ENCODE peak calls at places on chromosomes 3 and 15, in ten cellular contexts. One of them, this sample, is unnamed.

GRCh38 chr15:43134157-43134637 is 811 bp downstream of the TMEM62 start:
- DNase-seq in AG04449: no peak
- DNase-seq in effector memory CD4-positive, alpha-beta T cell: no peak
- DNase-seq in CD4-positive, CD25-positive, alpha-beta regulatory T cell: no peak
- DNase-seq in heart left ventricle: no peak
- DNase-seq in NB4: no peak
- DNase-seq in IMR-90: no peak
- DNase-seq in kidney: no peak
- DNase-seq in right cardiac atrium: no peak
- DNase-seq in fibroblast of pulmonary artery: no peak
- DNase-seq in this sample: no peak

GRCh38 chr15:51077565-51078153 is 17.0 kb downstream of the TNFAIP8L3 start:
- DNase-seq in IMR-90: no peak
- DNase-seq in effector memory CD4-positive, alpha-beta T cell: no peak
- DNase-seq in kidney: peak
- DNase-seq in NB4: peak
- DNase-seq in AG04449: no peak
- DNase-seq in heart left ventricle: peak
- DNase-seq in fibroblast of pulmonary artery: peak
- DNase-seq in right cardiac atrium: peak
- DNase-seq in CD4-positive, CD25-positive, alpha-beta regulatory T cell: peak
- DNase-seq in this sample: no peak

GRCh38 chr3:4067893-4068292 is 235.3 kb upstream of the SETMAR start:
- DNase-seq in IMR-90: no peak
- DNase-seq in NB4: no peak
- DNase-seq in kidney: no peak
- DNase-seq in fibroblast of pulmonary artery: no peak
- DNase-seq in right cardiac atrium: no peak
- DNase-seq in effector memory CD4-positive, alpha-beta T cell: no peak
- DNase-seq in AG04449: no peak
- DNase-seq in heart left ventricle: no peak
- DNase-seq in CD4-positive, CD25-positive, alpha-beta regulatory T cell: no peak
- DNase-seq in this sample: no peak

GRCh38 chr15:35737521-35737920 is 191.6 kb upstream of the DPH6 start:
- DNase-seq in AG04449: no peak
- DNase-seq in right cardiac atrium: no peak
- DNase-seq in heart left ventricle: no peak
- DNase-seq in CD4-positive, CD25-positive, alpha-beta regulatory T cell: no peak
- DNase-seq in effector memory CD4-positive, alpha-beta T cell: no peak
- DNase-seq in IMR-90: peak
- DNase-seq in fibroblast of pulmonary artery: peak
- DNase-seq in NB4: no peak
- DNase-seq in kidney: no peak
- DNase-seq in this sample: no peak

GRCh38 chr3:46670000-46670890 is 23.2 kb downstream of the ALS2CL start:
- DNase-seq in IMR-90: no peak
- DNase-seq in heart left ventricle: peak
- DNase-seq in right cardiac atrium: no peak
- DNase-seq in AG04449: no peak
- DNase-seq in NB4: no peak
- DNase-seq in effector memory CD4-positive, alpha-beta T cell: no peak
- DNase-seq in fibroblast of pulmonary artery: no peak
- DNase-seq in kidney: peak
- DNase-seq in CD4-positive, CD25-positive, alpha-beta regulatory T cell: no peak
- DNase-seq in this sample: no peak

GRCh38 chr3:13420051-13420816 is at the start of gene NUP210:
- DNase-seq in heart left ventricle: no peak
- DNase-seq in fibroblast of pulmonary artery: no peak
- DNase-seq in kidney: peak
- DNase-seq in effector memory CD4-positive, alpha-beta T cell: peak
- DNase-seq in CD4-positive, CD25-positive, alpha-beta regulatory T cell: no peak
- DNase-seq in right cardiac atrium: no peak
- DNase-seq in NB4: peak
- DNase-seq in IMR-90: no peak
- DNase-seq in AG04449: no peak
- DNase-seq in this sample: no peak

GRCh38 chr3:71564361-71564760 is 19.2 kb downstream of the FOXP1 start:
- DNase-seq in AG04449: no peak
- DNase-seq in kidney: no peak
- DNase-seq in IMR-90: no peak
- DNase-seq in effector memory CD4-positive, alpha-beta T cell: no peak
- DNase-seq in right cardiac atrium: no peak
- DNase-seq in CD4-positive, CD25-positive, alpha-beta regulatory T cell: no peak
- DNase-seq in fibroblast of pulmonary artery: no peak
- DNase-seq in NB4: no peak
- DNase-seq in heart left ventricle: no peak
- DNase-seq in this sample: no peak

GRCh38 chr3:114506622-114507300 is 212.9 kb downstream of the TIGIT start:
- DNase-seq in heart left ventricle: no peak
- DNase-seq in fibroblast of pulmonary artery: peak
- DNase-seq in effector memory CD4-positive, alpha-beta T cell: no peak
- DNase-seq in CD4-positive, CD25-positive, alpha-beta regulatory T cell: no peak
- DNase-seq in right cardiac atrium: no peak
- DNase-seq in AG04449: no peak
- DNase-seq in NB4: no peak
- DNase-seq in IMR-90: peak
- DNase-seq in kidney: no peak
- DNase-seq in this sample: no peak

GRCh38 chr3:72761410-72761809 is 86.8 kb downstream of the SHQ1 start:
- DNase-seq in CD4-positive, CD25-positive, alpha-beta regulatory T cell: no peak
- DNase-seq in IMR-90: no peak
- DNase-seq in heart left ventricle: no peak
- DNase-seq in AG04449: no peak
- DNase-seq in kidney: no peak
- DNase-seq in right cardiac atrium: no peak
- DNase-seq in fibroblast of pulmonary artery: no peak
- DNase-seq in NB4: no peak
- DNase-seq in effector memory CD4-positive, alpha-beta T cell: no peak
- DNase-seq in this sample: no peak

GRCh38 chr15:63494406-63494805 is 10.0 kb upstream of the USP3 start:
- DNase-seq in IMR-90: no peak
- DNase-seq in CD4-positive, CD25-positive, alpha-beta regulatory T cell: no peak
- DNase-seq in kidney: no peak
- DNase-seq in NB4: no peak
- DNase-seq in AG04449: no peak
- DNase-seq in fibroblast of pulmonary artery: no peak
- DNase-seq in effector memory CD4-positive, alpha-beta T cell: peak
- DNase-seq in right cardiac atrium: no peak
- DNase-seq in heart left ventricle: no peak
- DNase-seq in this sample: no peak

DNA sequence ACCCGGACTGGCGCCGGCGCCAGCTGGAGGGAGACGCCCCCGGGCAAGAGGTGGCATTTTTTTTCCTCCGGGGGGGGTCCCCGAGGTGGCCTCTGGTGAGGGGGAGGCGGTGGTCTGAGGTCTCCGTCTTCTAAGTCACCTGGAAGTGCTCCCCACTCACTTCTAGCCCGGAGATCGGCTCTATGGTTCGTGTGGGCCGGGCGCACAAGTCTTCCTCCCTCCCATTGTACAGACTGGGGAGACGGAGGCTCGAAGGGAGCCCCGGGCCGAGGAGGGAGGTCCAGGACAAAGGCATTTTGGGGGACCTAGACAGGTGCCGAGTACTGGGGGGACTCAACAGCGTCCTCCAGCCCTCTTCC is 4.4 kb downstream of the GATA2 start:
- DNase-seq in CD4-positive, CD25-positive, alpha-beta regulatory T cell: no peak
- DNase-seq in kidney: no peak
- DNase-seq in fibroblast of pulmonary artery: no peak
- DNase-seq in NB4: no peak
- DNase-seq in right cardiac atrium: no peak
- DNase-seq in IMR-90: no peak
- DNase-seq in heart left ventricle: no peak
- DNase-seq in AG04449: no peak
- DNase-seq in effector memory CD4-positive, alpha-beta T cell: no peak
- DNase-seq in this sample: no peak
- H3K4me3 ChIP-seq in CD4-positive, CD25-positive, alpha-beta regulatory T cell: no peak
- H3K4me3 ChIP-seq in kidney: peak
- H3K4me3 ChIP-seq in fibroblast of pulmonary artery: peak
- H3K4me3 ChIP-seq in NB4: no peak
- H3K4me3 ChIP-seq in right cardiac atrium: peak
- H3K4me3 ChIP-seq in IMR-90: no peak
- H3K4me3 ChIP-seq in heart left ventricle: peak
- H3K4me3 ChIP-seq in AG04449: peak
- H3K4me3 ChIP-seq in effector memory CD4-positive, alpha-beta T cell: peak
- H3K4me3 ChIP-seq in this sample: no peak

GRCh38 chr15:70854669-70854976 is 666 bp upstream of the LARP6 start:
- DNase-seq in IMR-90: peak
- DNase-seq in CD4-positive, CD25-positive, alpha-beta regulatory T cell: no peak
- DNase-seq in fibroblast of pulmonary artery: peak
- DNase-seq in right cardiac atrium: no peak
- DNase-seq in AG04449: no peak
- DNase-seq in kidney: no peak
- DNase-seq in heart left ventricle: no peak
- DNase-seq in NB4: no peak
- DNase-seq in effector memory CD4-positive, alpha-beta T cell: no peak
- DNase-seq in this sample: no peak

GRCh38 chr15:70851889-70852288 is 2.1 kb downstream of the LARP6 start:
- DNase-seq in kidney: no peak
- DNase-seq in AG04449: no peak
- DNase-seq in right cardiac atrium: no peak
- DNase-seq in heart left ventricle: no peak
- DNase-seq in effector memory CD4-positive, alpha-beta T cell: no peak
- DNase-seq in IMR-90: no peak
- DNase-seq in NB4: no peak
- DNase-seq in fibroblast of pulmonary artery: no peak
- DNase-seq in CD4-positive, CD25-positive, alpha-beta regulatory T cell: no peak
- DNase-seq in this sample: no peak

GRCh38 chr15:70852501-70853269 is 1.3 kb downstream of the LARP6 start:
- DNase-seq in effector memory CD4-positive, alpha-beta T cell: no peak
- DNase-seq in heart left ventricle: peak
- DNase-seq in NB4: no peak
- DNase-seq in kidney: no peak
- DNase-seq in AG04449: no peak
- DNase-seq in IMR-90: peak
- DNase-seq in fibroblast of pulmonary artery: peak
- DNase-seq in CD4-positive, CD25-positive, alpha-beta regulatory T cell: no peak
- DNase-seq in right cardiac atrium: no peak
- DNase-seq in this sample: no peak

GRCh38 chr15:70853855-70854668 is at the start of gene LARP6:
- DNase-seq in kidney: peak
- DNase-seq in NB4: peak
- DNase-seq in right cardiac atrium: peak
- DNase-seq in effector memory CD4-positive, alpha-beta T cell: no peak
- DNase-seq in IMR-90: peak
- DNase-seq in heart left ventricle: peak
- DNase-seq in AG04449: no peak
- DNase-seq in CD4-positive, CD25-positive, alpha-beta regulatory T cell: no peak
- DNase-seq in fibroblast of pulmonary artery: peak
- DNase-seq in this sample: no peak

DNA sequence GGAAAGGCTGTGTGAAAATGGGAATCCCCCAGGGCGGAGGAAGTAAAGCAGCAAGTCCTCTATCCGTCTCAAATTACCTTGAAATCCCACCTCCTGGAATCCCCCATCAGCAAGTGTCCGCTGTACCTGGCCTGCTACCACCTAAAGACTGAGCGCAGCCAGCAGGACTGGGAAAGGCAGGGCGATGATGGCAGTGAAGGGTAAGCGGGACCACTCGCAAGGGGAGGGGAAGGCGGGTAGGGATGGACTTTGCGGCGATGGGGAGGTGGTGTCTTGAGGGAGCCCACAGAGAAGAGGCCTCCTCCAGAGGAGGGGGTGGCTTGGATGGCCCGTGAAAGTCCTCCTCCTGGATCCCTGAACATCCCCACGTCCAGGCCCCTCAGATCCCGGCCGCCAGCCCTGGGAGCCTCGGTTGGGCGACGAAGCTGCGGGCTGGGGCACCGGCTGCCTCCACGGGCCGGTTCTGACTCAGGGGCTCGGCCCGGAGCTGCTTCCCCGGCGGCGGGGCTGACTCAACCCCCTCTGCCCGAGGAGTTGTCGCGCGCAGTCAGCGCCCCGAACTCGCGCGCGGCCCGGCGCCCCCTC is 595 bp downstream of the LARP6 start:
- DNase-seq in effector memory CD4-positive, alpha-beta T cell: no peak
- DNase-seq in heart left ventricle: peak
- DNase-seq in fibroblast of pulmonary artery: peak
- DNase-seq in kidney: peak
- DNase-seq in NB4: no peak
- DNase-seq in IMR-90: peak
- DNase-seq in right cardiac atrium: peak
- DNase-seq in CD4-positive, CD25-positive, alpha-beta regulatory T cell: no peak
- DNase-seq in AG04449: no peak
- DNase-seq in this sample: no peak
- H3K4me3 ChIP-seq in effector memory CD4-positive, alpha-beta T cell: peak
- H3K4me3 ChIP-seq in heart left ventricle: peak
- H3K4me3 ChIP-seq in fibroblast of pulmonary artery: peak
- H3K4me3 ChIP-seq in kidney: peak
- H3K4me3 ChIP-seq in NB4: no peak
- H3K4me3 ChIP-seq in IMR-90: peak
- H3K4me3 ChIP-seq in right cardiac atrium: peak
- H3K4me3 ChIP-seq in CD4-positive, CD25-positive, alpha-beta regulatory T cell: no peak
- H3K4me3 ChIP-seq in AG04449: peak
- H3K4me3 ChIP-seq in this sample: peak

GRCh38 chr3:192155194-192155593 is 572.1 kb downstream of the FGF12 start:
- DNase-seq in AG04449: no peak
- DNase-seq in kidney: no peak
- DNase-seq in NB4: no peak
- DNase-seq in right cardiac atrium: no peak
- DNase-seq in CD4-positive, CD25-positive, alpha-beta regulatory T cell: no peak
- DNase-seq in IMR-90: no peak
- DNase-seq in heart left ventricle: no peak
- DNase-seq in effector memory CD4-positive, alpha-beta T cell: no peak
- DNase-seq in fibroblast of pulmonary artery: no peak
- DNase-seq in this sample: no peak
- H3K4me3 ChIP-seq in AG04449: no peak
- H3K4me3 ChIP-seq in kidney: peak
- H3K4me3 ChIP-seq in NB4: no peak
- H3K4me3 ChIP-seq in right cardiac atrium: no peak
- H3K4me3 ChIP-seq in CD4-positive, CD25-positive, alpha-beta regulatory T cell: no peak
- H3K4me3 ChIP-seq in IMR-90: no peak
- H3K4me3 ChIP-seq in heart left ventricle: peak
- H3K4me3 ChIP-seq in effector memory CD4-positive, alpha-beta T cell: no peak
- H3K4me3 ChIP-seq in fibroblast of pulmonary artery: no peak
- H3K4me3 ChIP-seq in this sample: peak

DNA sequence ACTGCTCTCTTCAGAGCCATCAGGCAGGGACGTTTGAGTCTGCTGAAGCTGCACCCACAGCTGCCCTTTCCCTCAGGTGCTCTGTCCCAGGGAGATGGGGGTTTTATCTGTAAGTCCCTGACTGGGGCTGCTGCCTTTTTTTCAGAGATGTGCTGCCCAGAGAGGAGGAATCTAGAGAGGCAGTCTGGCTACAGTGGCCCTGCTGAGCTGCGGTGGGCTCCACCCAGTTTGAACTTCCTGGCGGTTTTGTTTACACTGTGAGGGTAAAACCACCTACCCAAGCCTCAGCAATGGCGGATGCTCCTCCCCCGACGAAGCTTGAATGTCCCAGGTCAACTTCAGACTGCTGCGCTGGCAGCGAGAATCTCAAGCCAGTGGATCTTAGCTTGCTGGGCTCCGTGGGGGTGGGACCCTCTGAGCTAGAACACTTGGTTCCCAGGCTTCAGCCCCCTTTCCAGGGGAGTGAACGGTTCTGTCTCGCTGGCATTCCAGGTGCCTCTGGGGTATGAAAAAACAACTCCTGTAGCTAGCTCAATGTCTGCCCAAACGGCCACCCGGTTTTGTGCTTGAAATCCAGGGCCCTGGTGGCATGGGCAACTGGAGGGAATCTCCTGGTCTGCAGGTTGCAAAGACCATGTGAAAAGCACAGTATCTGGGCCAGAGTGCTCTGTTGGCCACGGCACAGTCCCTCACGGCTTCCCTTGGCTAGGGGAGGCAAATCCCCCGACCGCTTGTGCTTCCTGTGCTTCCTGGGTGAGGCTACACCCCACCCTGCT is 21.1 kb upstream of the ST6GAL1 start:
- DNase-seq in CD4-positive, CD25-positive, alpha-beta regulatory T cell: peak
- DNase-seq in heart left ventricle: no peak
- DNase-seq in fibroblast of pulmonary artery: no peak
- DNase-seq in effector memory CD4-positive, alpha-beta T cell: peak
- DNase-seq in AG04449: no peak
- DNase-seq in NB4: peak
- DNase-seq in right cardiac atrium: no peak
- DNase-seq in kidney: no peak
- DNase-seq in IMR-90: no peak
- DNase-seq in this sample: peak
- H3K4me3 ChIP-seq in CD4-positive, CD25-positive, alpha-beta regulatory T cell: peak
- H3K4me3 ChIP-seq in heart left ventricle: no peak
- H3K4me3 ChIP-seq in fibroblast of pulmonary artery: no peak
- H3K4me3 ChIP-seq in effector memory CD4-positive, alpha-beta T cell: peak
- H3K4me3 ChIP-seq in AG04449: no peak
- H3K4me3 ChIP-seq in NB4: peak
- H3K4me3 ChIP-seq in right cardiac atrium: no peak
- H3K4me3 ChIP-seq in kidney: no peak
- H3K4me3 ChIP-seq in IMR-90: no peak
- H3K4me3 ChIP-seq in this sample: peak

This sample was measured in Jurkat, Clone E6-1.